ENCODE peak calls at places on chromosomes 2 and 18, in six cellular contexts. G is IMR-90, W is neuronal stem cell, B is mesenchymal stem cell, P is trophoblast cell, M is H1. C is an unnamed sample.
A peak's percentile ranks its signal among the peaks of the same experiment; 100 is the strongest.

GRCh38 chr18:55588001-55588875 is at the start of gene TCF4:
- DNase-seq in G (peak; percentile 52), W (peak; percentile 67), B (peak; percentile 73), P (peak; percentile 23), M (peak; percentile 72), C (peak; percentile 73)

GRCh38 chr18:33560686-33561370 is 17.2 kb upstream of the ASXL3 start:
- DNase-seq in G (peak; percentile 50), W (no peak), B (peak; percentile 63), P (peak; percentile 53), M (no peak), C (peak; percentile 57)

GRCh38 chr2:205427112-205427511 is 255.2 kb upstream of the NRP2 start:
- DNase-seq in G (peak; percentile 85), W (no peak), B (peak; percentile 30), P (no peak), M (no peak), C (no peak)

GRCh38 chr2:232761301-232761907 is 15.0 kb downstream of the KCNJ13 start:
- DNase-seq in G (peak; percentile 41), W (no peak), B (peak; percentile 29), P (peak; percentile 66), M (no peak), C (no peak)

GRCh38 chr18:5461056-5461455 is 82.7 kb downstream of the EPB41L3 start:
- DNase-seq in G (peak; percentile 17), W (no peak), B (peak; percentile 0), P (no peak), M (no peak), C (no peak)

GRCh38 chr2:71606244-71606643 is 152.9 kb downstream of the DYSF start:
- DNase-seq in G (no peak), W (no peak), B (no peak), P (no peak), M (peak; percentile 40), C (no peak)

GRCh38 chr2:138572318-138572717 is 70.7 kb downstream of the SPOPL start:
- DNase-seq in G (no peak), W (no peak), B (no peak), P (no peak), M (no peak), C (no peak)

GRCh38 chr2:179139506-179139905 is 89.6 kb upstream of the CCDC141 start:
- DNase-seq in G (peak; percentile 28), W (no peak), B (no peak), P (no peak), M (no peak), C (no peak)

GRCh38 chr2:135657806-135658582 is 83.7 kb upstream of the UBXN4 start:
- DNase-seq in G (no peak), W (no peak), B (no peak), P (no peak), M (no peak), C (no peak)

GRCh38 chr2:226117506-226118065 is 682.0 kb downstream of the IRS1 start:
- DNase-seq in G (peak; percentile 66), W (no peak), B (peak; percentile 17), P (no peak), M (no peak), C (no peak)

GRCh38 chr2:129877795-129878775 is 101.4 kb upstream of the RAB6C start:
- DNase-seq in G (peak; percentile 51), W (peak; percentile 52), B (peak; percentile 38), P (peak; percentile 43), M (peak; percentile 59), C (peak; percentile 43)

GRCh38 chr2:5539281-5540211 is 152.6 kb upstream of the SOX11 start:
- DNase-seq in G (no peak), W (no peak), B (peak; percentile 20), P (no peak), M (peak; percentile 54), C (peak; percentile 34)

GRCh38 chr2:44801676-44802408 is 139.7 kb upstream of the SIX3 start:
- DNase-seq in G (no peak), W (no peak), B (peak; percentile 8), P (no peak), M (peak; percentile 77), C (peak; percentile 53)

GRCh38 chr2:158931577-158931976 is 36.9 kb upstream of the TANC1 start:
- DNase-seq in G (peak; percentile 87), W (peak; percentile 11), B (peak; percentile 83), P (no peak), M (no peak), C (no peak)

GRCh38 chr2:40095003-40095402 is 315.9 kb upstream of the THUMPD2 start:
- DNase-seq in G (peak; percentile 83), W (no peak), B (peak; percentile 73), P (no peak), M (no peak), C (no peak)

GRCh38 chr2:70496819-70497218 is 56.8 kb downstream of the TGFA start:
- DNase-seq in G (no peak), W (no peak), B (no peak), P (peak; percentile 65), M (no peak), C (no peak)

GRCh38 chr18:49664086-49664890 is 102.4 kb downstream of the LIPG start:
- DNase-seq in G (no peak), W (no peak), B (no peak), P (no peak), M (peak; percentile 59), C (peak; percentile 65)

GRCh38 chr18:50281972-50282520 is 723 bp upstream of the MBD1 start:
- DNase-seq in G (no peak), W (no peak), B (no peak), P (no peak), M (no peak), C (no peak)

GRCh38 chr2:230640540-230641011 is 72.1 kb upstream of the CAB39 start:
- DNase-seq in G (peak; percentile 84), W (no peak), B (peak; percentile 5), P (no peak), M (no peak), C (no peak)

GRCh38 chr2:169964740-169965139 is 137.5 kb downstream of the UBR3 start:
- DNase-seq in G (no peak), W (no peak), B (peak; percentile 71), P (no peak), M (no peak), C (no peak)

GRCh38 chr2:237863102-237863511 is 3.7 kb downstream of the RAMP1 start:
- DNase-seq in G (no peak), W (no peak), B (no peak), P (no peak), M (no peak), C (no peak)

GRCh38 chr2:237863659-237864029 is 4.2 kb downstream of the RAMP1 start:
- DNase-seq in G (no peak), W (no peak), B (no peak), P (no peak), M (no peak), C (no peak)

GRCh38 chr2:237865623-237866041 is 6.2 kb downstream of the RAMP1 start:
- DNase-seq in G (no peak), W (no peak), B (no peak), P (no peak), M (peak; percentile 51), C (no peak)

GRCh38 chr2:237864940-237865622 is 5.7 kb downstream of the RAMP1 start:
- DNase-seq in G (peak; percentile 70), W (no peak), B (no peak), P (peak; percentile 21), M (peak; percentile 38), C (no peak)

DNA sequence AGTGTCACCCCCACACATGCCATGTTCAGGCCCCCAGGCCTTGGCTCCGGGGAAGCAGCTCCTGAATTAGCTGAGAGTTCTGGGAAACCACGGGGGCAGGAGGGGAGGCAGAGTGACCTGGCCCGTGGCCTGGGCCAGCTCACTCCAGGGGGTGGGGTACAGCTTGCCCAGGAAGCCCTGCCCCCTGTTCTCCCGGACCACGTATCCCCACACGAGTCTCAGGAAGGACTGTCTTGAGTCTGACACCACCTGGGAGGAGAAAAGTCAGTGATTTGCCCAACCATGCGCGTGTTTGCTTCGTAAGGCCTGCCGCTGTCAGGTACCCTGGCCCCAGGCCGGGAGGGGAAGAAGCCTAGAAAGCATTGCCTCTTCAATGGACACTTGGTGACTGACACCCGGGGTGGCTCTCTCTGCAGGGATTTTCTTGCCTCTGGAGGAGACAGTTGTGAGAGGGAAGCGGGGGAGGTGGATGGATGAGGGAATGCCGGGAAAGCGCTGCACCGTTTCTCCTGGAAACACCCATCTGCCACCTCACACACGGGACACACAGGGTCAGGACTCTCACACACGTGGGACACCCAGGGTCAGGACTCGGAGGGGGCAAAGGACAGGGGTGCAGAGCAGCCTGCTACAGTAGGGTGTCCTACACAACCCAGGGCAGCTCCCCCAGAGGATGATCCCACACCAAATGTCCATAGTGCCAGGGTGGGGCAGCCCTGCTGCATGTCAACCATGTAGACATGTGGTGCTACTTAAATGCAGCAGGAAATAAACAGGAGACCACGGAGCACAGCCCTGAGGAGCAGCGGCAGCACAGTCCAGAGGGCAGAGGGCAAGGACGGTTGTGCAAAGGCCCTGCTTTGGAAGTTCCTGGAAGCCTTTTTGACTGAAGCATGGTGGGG is 4.9 kb downstream of the RAMP1 start:
- DNase-seq in G (no peak), W (no peak), B (no peak), P (no peak), M (peak; percentile 46), C (no peak)
- H4K91ac ChIP-seq in G (peak overlapping the region; percentile 96), W (no peak overlapping the region), B (peak overlapping the region; percentile 36), P (peak overlapping the region; percentile 90), M (no peak overlapping the region), C (no peak overlapping the region)

DNA sequence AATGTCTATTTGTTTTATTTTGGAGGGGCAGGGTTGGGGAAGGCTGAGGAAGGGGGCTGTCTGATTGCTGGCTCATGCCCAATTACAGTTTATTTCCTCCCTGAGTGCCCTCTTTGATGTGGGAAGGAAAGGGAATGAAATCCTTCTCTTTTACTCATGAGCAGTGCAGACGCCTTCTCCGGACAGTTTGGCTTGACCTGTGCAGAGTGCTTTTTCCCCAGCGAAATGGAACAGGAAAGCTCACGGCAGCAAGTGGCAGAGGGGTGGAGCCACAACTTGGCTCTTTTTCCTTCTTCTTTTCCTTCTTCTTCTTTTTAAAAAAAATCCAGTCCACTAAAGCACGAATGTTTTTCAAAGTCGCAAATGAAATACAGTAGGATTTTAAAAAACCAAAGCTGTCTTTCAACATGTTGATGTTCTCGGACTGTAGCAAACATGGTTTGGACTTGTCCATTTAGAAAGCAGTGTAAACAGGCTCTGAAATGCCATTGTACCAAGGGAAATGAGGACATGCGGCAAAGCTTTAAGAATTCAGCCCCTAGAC is 34.6 kb downstream of the RAB31 start:
- DNase-seq in G (peak; percentile 36), W (no peak), B (peak; percentile 87), P (no peak), M (no peak), C (no peak)
- H3K4me1 ChIP-seq in G (peaks cover 13% of the 10 kb centered on the region), W (peaks cover 12% of the 10 kb centered on the region), B (peaks cover 21% of the 10 kb centered on the region), P (peaks cover 31% of the 10 kb centered on the region), M (peaks cover 12% of the 10 kb centered on the region), C (peaks cover 14% of the 10 kb centered on the region)

GRCh38 chr2:223328578-223328977 is 273.6 kb downstream of the SCG2 start:
- DNase-seq in G (no peak), W (no peak), B (peak; percentile 15), P (no peak), M (no peak), C (no peak)
- H4K91ac ChIP-seq in G (no peak overlapping the region), W (no peak overlapping the region), B (no peak overlapping the region), P (no peak overlapping the region), M (no peak overlapping the region), C (no peak overlapping the region)

DNA sequence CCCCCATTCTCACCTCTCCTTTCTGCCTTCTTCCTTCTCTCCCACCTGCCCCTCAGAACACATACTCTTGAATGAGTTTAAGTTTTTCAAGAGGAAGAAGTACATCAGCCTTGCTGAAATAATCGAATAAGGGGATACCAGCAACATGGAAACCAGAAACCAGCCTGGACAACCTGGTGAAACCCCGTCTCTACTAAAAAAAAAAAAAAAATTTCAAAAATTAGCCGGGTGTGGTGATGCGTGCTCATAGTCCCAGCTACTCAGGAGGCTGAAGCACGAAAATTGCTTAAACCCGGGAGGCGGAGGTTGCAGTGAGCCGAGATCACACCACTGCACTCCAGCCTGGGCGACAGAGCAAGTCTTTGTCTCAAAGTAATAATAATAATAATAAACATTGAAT is 75.0 kb upstream of the SLC1A4 start:
- DNase-seq in G (no peak), W (no peak), B (no peak), P (peak; percentile 74), M (no peak), C (no peak)
- H3K4me1 ChIP-seq in G (no peaks in the 10 kb centered on the region), W (peaks cover 7% of the 10 kb centered on the region), B (no peaks in the 10 kb centered on the region), P (no peaks in the 10 kb centered on the region), M (peaks cover 3% of the 10 kb centered on the region), C (peaks cover 3% of the 10 kb centered on the region)

C was measured in H9.